ENCODE peak calls at places on chromosomes 13 and 19, in five cellular contexts. L is fibroblast of lung, E is fibroblast of mammary gland, R is A549, T is Peyer's patch. N is an unnamed sample.

GRCh38 chr13:112814905-112815585 is 125.2 kb downstream of the ATP11A start:
- DNase-seq in R (no peak), E (no peak), T (no peak), L (no peak), N (peak)

GRCh38 chr19:33704271-33704670 is 82.5 kb downstream of the CHST8 start:
- DNase-seq in E (no peak), R (no peak), L (no peak), T (no peak), N (no peak)

GRCh38 chr13:107458269-107458668 is 757.1 kb downstream of the LIG4 start:
- DNase-seq in R (no peak), L (no peak), T (no peak), E (no peak), N (no peak)

GRCh38 chr13:74077847-74078246 is 56.4 kb downstream of the KLF12 start:
- DNase-seq in L (peak), R (no peak), T (no peak), E (peak), N (no peak)

GRCh38 chr19:54478677-54479266 is 5.7 kb upstream of the CDC42EP5 start:
- DNase-seq in R (peak), E (peak), L (peak), T (no peak), N (no peak)

GRCh38 chr19:38320969-38321339 is 1.3 kb downstream of the KCNK6 start:
- DNase-seq in E (no peak), R (no peak), T (no peak), L (no peak), N (no peak)

GRCh38 chr13:98586400-98587144 is 9.7 kb upstream of the STK24 start:
- DNase-seq in E (no peak), T (no peak), L (no peak), R (no peak), N (no peak)

GRCh38 chr13:28327761-28328607 is 166.9 kb downstream of the FLT1 start:
- DNase-seq in R (no peak), L (no peak), E (no peak), T (no peak), N (no peak)

GRCh38 chr13:67769063-67769986 is 539.2 kb upstream of the PCDH9 start:
- DNase-seq in R (no peak), L (no peak), T (peak), E (no peak), N (no peak)

GRCh38 chr13:79936368-79937136 is 404.4 kb downstream of the SPRY2 start:
- DNase-seq in E (peak), R (peak), T (no peak), L (peak), N (peak)

GRCh38 chr19:15288146-15288963 is 44.0 kb downstream of the BRD4 start:
- DNase-seq in T (no peak), R (no peak), E (peak), L (no peak), N (peak)

GRCh38 chr19:15291666-15292065 is 40.7 kb downstream of the BRD4 start:
- DNase-seq in L (no peak), T (no peak), E (no peak), R (no peak), N (no peak)

GRCh38 chr19:15291089-15291488 is 41.2 kb downstream of the BRD4 start:
- DNase-seq in R (no peak), E (peak), T (peak), L (no peak), N (no peak)

GRCh38 chr19:15289673-15290072 is 42.7 kb downstream of the BRD4 start:
- DNase-seq in E (no peak), L (no peak), T (peak), R (no peak), N (no peak)

GRCh38 chr19:15290149-15290548 is 42.2 kb downstream of the BRD4 start:
- DNase-seq in E (no peak), T (no peak), L (no peak), R (no peak), N (no peak)
- H3K4me3 ChIP-seq in E (no peak), T (no peak), L (no peak), R (no peak), N (no peak)

DNA sequence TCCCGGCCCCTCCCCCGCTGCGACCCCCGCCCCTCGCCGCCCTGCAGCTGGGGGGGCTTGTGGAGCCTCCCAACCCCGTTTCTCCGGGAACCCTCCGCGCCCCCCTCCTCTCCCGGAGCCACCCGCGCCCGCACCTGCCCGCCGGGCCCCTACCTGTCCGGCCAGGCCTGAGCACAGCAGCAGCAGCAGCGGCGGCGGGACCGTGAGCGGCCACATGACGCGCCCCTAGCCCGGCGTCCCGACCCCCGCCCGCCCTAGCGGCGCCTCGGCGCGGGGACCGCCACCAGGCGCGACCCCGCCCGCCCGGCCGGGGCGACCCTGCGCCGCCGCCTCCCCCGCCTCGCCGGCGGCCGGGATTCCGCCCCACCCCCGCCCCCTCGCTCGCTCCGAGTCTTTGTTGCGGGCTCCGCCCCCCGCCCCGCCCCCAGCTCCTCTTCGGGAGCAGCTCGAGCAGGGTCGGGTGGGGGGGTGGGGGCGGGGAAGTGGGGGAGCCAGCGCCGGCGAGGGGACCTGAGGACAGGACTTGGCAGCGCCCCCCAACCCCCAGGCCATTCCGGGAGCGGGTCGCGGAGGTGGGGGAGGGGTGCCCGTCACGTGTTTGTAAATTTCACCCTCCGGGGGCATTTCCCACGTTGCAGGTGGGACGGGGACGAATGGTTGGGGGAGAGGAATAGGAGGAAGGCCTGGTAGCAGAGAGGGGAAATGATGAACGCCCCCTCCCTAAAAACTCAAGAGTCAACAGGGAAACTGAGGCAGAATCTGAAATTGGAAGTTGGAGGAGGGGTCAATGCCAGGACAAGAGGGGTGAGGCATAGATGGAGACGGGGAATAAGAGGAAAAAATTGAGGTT is at the start of gene OLFM2:
- DNase-seq in R (no peak), L (no peak), T (no peak), E (no peak), N (peak)
- H3K4me3 ChIP-seq in R (peak), L (peak), T (no peak), E (no peak), N (peak)

GRCh38 chr19:10339380-10339960 is at the start of gene ICAM3:
- DNase-seq in E (no peak), T (no peak), L (no peak), R (no peak), N (no peak)
- H3K4me3 ChIP-seq in E (no peak), T (peak), L (no peak), R (no peak), N (no peak)

DNA sequence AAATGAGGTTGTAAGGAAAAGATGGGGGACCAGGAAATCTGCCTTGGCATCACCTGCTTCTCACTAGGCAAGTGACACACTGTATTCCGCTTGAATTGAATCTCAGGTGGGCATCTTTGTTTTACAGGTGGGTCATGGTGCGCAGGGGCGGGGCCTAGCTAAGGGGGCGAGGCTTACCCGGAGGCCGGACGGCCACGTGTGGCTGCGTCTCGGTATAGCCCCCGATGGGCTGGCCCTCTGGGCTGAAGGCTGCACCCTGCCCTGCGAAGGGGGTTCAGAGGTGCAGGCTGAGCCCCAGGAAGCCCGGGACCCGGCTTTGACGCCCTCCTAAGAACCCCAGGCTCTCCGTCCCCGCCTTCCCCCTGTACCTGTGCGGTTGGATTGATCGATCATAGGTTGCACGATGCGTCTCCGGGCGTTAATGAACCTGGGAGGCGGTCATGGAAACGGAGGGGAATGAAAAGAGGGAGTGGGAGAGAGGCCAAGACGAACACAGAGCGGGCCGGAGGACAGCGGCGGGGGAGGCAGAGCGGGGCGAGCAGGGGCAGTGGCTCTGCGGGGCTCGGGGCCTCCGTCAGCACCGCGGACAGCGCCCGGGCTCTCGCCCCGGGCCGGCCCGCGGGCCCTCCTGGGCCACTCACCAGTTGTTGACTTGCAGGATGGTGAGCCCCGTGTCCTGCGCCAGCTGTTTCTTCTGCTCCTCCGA is 12.5 kb downstream of the MEIS3 start:
- DNase-seq in E (no peak), L (no peak), R (no peak), T (no peak), N (peak)
- H3K4me3 ChIP-seq in E (no peak), L (no peak), R (no peak), T (no peak), N (no peak)

GRCh38 chr19:18775586-18776287 is 15.4 kb downstream of the COMP start:
- DNase-seq in R (no peak), E (peak), T (no peak), L (peak), N (peak)

GRCh38 chr19:18776288-18776594 is 14.9 kb downstream of the COMP start:
- DNase-seq in R (no peak), T (no peak), L (peak), E (peak), N (peak)

GRCh38 chr19:18777725-18778389 is 13.2 kb downstream of the COMP start:
- DNase-seq in R (no peak), E (no peak), L (no peak), T (no peak), N (no peak)

GRCh38 chr19:18776736-18777135 is 14.4 kb downstream of the COMP start:
- DNase-seq in L (no peak), R (no peak), T (no peak), E (peak), N (peak)

DNA sequence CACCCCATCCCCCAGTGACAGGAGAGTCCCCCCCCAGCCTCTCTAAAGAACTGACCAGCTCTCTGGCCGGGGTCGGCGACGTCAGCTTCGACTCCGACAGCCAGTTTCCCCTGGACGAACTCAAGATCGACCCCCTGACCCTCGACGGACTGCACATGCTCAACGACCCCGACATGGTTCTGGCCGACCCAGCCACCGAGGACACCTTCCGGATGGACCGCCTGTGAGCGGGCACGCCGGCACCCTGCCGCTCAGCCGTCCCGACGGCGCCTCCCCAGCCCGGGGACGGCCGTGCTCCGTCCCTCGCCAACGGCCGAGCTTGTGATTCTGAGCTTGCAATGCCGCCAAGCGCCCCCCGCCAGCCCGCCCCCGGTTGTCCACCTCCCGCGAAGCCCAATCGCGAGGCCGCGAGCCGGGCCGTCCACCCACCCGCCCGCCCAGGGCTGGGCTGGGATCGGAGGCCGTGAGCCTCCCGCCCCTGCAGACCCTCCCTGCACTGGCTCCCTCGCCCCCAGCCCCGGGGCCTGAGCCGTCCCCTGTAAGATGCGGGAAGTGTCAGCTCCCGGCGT is 13.9 kb downstream of the COMP start:
- DNase-seq in E (no peak), R (no peak), T (no peak), L (no peak), N (no peak)
- H3K4me3 ChIP-seq in E (no peak), R (no peak), T (no peak), L (no peak), N (no peak)

DNA sequence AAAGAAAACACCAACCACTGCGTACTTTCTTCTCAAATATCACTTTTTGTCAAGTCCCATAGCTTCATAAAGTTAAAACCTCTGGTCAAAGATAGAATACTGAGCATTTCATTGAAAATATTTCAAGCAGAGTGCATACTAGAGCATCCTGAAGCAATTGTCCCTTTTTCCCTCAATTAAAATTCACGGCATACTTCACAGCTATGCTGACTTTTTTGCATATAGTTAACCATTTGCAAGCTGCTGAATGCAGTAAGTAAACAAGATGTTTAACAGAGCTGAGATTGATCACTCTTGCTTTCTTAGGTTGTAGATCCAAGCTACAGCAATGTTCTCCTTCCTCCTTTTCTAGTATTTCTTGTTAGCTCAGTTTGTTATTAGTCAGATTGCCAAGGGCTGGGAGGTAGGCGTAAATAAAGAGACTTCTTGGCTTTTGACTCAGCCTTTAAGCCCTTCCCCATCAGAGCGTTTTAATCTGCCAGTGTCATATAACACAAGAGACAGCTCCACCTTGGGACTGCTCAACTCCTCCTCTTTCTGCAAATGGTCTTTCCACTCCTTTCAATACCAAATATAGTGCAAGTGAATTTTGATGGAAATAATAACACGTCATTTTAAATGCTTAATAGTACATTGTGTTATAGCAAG is at the start of gene SLITRK6:
- DNase-seq in L (peak), E (peak), R (peak), T (no peak), N (peak)
- H3K4me3 ChIP-seq in L (peak), E (no peak), R (peak), T (no peak), N (peak)

DNA sequence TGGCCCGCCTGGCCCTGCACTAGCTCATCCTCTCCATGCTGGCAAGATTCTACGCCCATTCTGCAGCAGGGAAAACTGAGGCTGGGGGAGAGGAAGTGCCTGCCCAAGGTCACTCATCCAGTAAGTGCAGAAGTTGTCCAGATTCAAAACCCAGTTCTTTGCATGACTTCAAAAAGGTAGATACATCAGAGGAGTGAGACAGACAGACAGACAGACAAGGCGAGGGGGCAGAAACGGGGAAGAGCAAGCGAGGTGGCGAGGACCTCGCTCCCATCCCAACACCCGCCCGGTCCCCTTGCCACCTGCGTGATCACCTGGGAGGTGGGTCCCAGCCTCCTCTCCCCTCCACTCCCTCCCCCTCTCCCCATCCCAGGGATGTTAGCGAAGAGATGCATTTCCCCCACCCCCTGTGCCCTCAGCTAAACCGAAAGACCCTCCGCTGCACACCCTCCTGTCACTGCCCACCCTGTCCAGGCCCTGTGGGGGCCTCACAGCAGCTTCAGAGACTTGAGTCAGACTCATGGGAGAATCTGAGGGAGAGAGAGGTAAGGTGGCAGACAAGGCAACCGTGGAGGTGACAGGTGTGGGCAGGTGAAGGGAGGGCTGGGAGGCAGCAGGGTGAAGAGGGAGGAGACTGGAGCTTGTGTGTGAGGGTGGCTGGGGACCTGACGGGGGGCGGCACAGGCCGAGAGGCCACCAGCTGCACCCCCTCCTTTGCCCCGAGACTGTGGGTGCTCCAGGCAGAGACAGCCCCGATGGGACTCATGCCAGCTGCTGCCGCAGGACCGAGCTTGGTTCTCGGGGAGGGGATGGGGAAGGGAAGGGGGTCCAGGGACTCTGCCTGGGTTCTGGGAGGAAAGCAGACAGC is 18.9 kb downstream of the LRRC4B start:
- DNase-seq in R (no peak), T (no peak), E (no peak), L (no peak), N (no peak)
- H3K4me3 ChIP-seq in R (no peak), T (no peak), E (no peak), L (no peak), N (no peak)

DNA sequence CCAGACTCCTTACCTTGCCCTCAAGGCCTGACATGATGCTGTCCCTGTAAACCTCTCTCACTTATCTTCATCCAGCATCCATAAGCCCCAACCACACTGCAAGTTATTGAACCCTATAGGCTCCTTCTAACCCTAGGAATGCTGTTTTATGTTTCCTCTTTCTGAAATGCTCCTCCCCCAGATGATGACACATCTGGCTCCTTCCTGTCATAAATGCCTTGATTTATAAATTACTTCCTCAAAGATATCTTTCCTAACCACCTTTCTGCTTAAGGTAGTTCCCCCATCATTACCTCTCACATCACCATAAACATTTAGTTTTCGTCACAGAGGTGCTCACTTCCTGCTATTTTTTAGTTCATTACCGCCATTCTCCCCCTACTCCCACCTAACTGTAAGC is 12.3 kb downstream of the RUBCNL start:
- DNase-seq in E (no peak), R (no peak), T (no peak), L (no peak), N (no peak)
- H3K4me3 ChIP-seq in E (no peak), R (no peak), T (no peak), L (no peak), N (no peak)

DNA sequence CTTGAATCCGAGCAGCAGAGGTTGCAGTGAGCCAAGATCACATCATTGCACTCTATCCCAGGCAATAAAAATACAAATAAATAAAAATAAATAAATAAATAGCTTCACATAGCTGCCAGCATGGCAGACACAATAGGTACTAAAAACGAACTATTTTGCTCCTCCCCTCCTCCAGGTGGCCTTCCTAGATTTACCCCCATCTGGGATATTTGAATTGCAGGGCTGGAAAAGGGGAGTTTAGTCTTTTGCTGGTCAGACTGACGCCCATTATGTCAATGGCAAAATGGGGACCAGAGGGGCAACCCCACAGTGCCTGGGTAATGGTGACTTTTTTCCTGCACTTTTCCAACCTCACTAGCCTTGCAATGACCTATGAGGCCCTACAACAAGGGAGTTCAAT is 640 bp upstream of the GMFG start:
- DNase-seq in T (no peak), L (no peak), R (no peak), E (no peak), N (no peak)
- H3K4me3 ChIP-seq in T (no peak), L (no peak), R (no peak), E (no peak), N (no peak)

GRCh38 chr19:48613852-48614435 is 932 bp downstream of the FAM83E start:
- DNase-seq in E (no peak), T (peak), L (no peak), R (no peak), N (no peak)

GRCh38 chr19:48615145-48616040 is 517 bp upstream of the FAM83E start:
- DNase-seq in E (no peak), T (peak), R (no peak), L (no peak), N (no peak)

GRCh38 chr19:48616041-48616436 is 1.2 kb upstream of the FAM83E start:
- DNase-seq in T (no peak), E (no peak), R (no peak), L (no peak), N (no peak)

GRCh38 chr19:48613024-48613851 is 1.6 kb downstream of the FAM83E start:
- DNase-seq in L (no peak), E (no peak), R (no peak), T (peak), N (no peak)

GRCh38 chr19:48614436-48615144 is at the start of gene FAM83E:
- DNase-seq in T (peak), L (no peak), E (no peak), R (peak), N (no peak)
- H3K4me3 ChIP-seq in T (peak), L (no peak), E (no peak), R (no peak), N (no peak)

N was measured in MG63.